ENCODE peak calls at places on chromosomes 5 and 9, in four cellular contexts. One of them, this sample, is unnamed.

GRCh38 chr5:83378624-83379259 is 92.8 kb upstream of the VCAN start:
- DNase-seq in psoas muscle: no peak
- DNase-seq in amniotic epithelial cell: peak
- DNase-seq in ELR: no peak
- DNase-seq in this sample: no peak

GRCh38 chr5:42005561-42006153 is 80.6 kb downstream of the FBXO4 start:
- DNase-seq in ELR: peak
- DNase-seq in amniotic epithelial cell: peak
- DNase-seq in psoas muscle: no peak
- DNase-seq in this sample: no peak

GRCh38 chr9:130872912-130873503 is 23.6 kb downstream of the QRFP start:
- DNase-seq in amniotic epithelial cell: no peak
- DNase-seq in ELR: no peak
- DNase-seq in psoas muscle: peak
- DNase-seq in this sample: no peak

GRCh38 chr9:69054989-69055388 is 19.4 kb downstream of the FXN start:
- DNase-seq in ELR: no peak
- DNase-seq in amniotic epithelial cell: no peak
- DNase-seq in psoas muscle: no peak
- DNase-seq in this sample: no peak

GRCh38 chr9:137535120-137535428 is 15.1 kb downstream of the PNPLA7 start:
- DNase-seq in psoas muscle: no peak
- DNase-seq in ELR: no peak
- DNase-seq in amniotic epithelial cell: no peak
- DNase-seq in this sample: no peak

GRCh38 chr9:107807183-107807582 is 317.6 kb upstream of the KLF4 start:
- DNase-seq in amniotic epithelial cell: peak
- DNase-seq in psoas muscle: no peak
- DNase-seq in ELR: peak
- DNase-seq in this sample: no peak

GRCh38 chr5:40165106-40165788 is 514.5 kb upstream of the PTGER4 start:
- DNase-seq in psoas muscle: no peak
- DNase-seq in ELR: no peak
- DNase-seq in amniotic epithelial cell: no peak
- DNase-seq in this sample: no peak

GRCh38 chr5:59831341-59831989 is 62.1 kb downstream of the PDE4D start:
- DNase-seq in psoas muscle: no peak
- DNase-seq in amniotic epithelial cell: peak
- DNase-seq in ELR: no peak
- DNase-seq in this sample: no peak

GRCh38 chr9:88370346-88370745 is 17.9 kb upstream of the SPIN1 start:
- DNase-seq in ELR: peak
- DNase-seq in psoas muscle: no peak
- DNase-seq in amniotic epithelial cell: peak
- DNase-seq in this sample: no peak

GRCh38 chr5:143126121-143127019 is 277.1 kb downstream of the NR3C1 start:
- DNase-seq in ELR: peak
- DNase-seq in amniotic epithelial cell: peak
- DNase-seq in psoas muscle: no peak
- DNase-seq in this sample: no peak

GRCh38 chr5:94674841-94675382 is 56.4 kb downstream of the SLF1 start:
- DNase-seq in amniotic epithelial cell: peak
- DNase-seq in ELR: peak
- DNase-seq in psoas muscle: no peak
- DNase-seq in this sample: no peak

GRCh38 chr5:39283231-39283818 is 64.0 kb upstream of the FYB1 start:
- DNase-seq in ELR: peak
- DNase-seq in psoas muscle: no peak
- DNase-seq in amniotic epithelial cell: peak
- DNase-seq in this sample: peak

GRCh38 chr9:79858509-79858908 is 286.7 kb downstream of the TLE4 start:
- DNase-seq in amniotic epithelial cell: peak
- DNase-seq in ELR: peak
- DNase-seq in psoas muscle: no peak
- DNase-seq in this sample: no peak

GRCh38 chr5:17129093-17129492 is 88.3 kb upstream of the BASP1 start:
- DNase-seq in ELR: no peak
- DNase-seq in psoas muscle: no peak
- DNase-seq in amniotic epithelial cell: no peak
- DNase-seq in this sample: no peak

GRCh38 chr9:107883496-107884120 is 394.0 kb upstream of the KLF4 start:
- DNase-seq in ELR: peak
- DNase-seq in psoas muscle: no peak
- DNase-seq in amniotic epithelial cell: no peak
- DNase-seq in this sample: no peak

GRCh38 chr5:154190652-154191304 is at the start of gene GALNT10:
- DNase-seq in ELR: peak
- DNase-seq in amniotic epithelial cell: peak
- DNase-seq in psoas muscle: peak
- DNase-seq in this sample: peak

GRCh38 chr5:5705010-5705409 is 282.5 kb downstream of the ICE1 start:
- DNase-seq in amniotic epithelial cell: no peak
- DNase-seq in psoas muscle: no peak
- DNase-seq in ELR: no peak
- DNase-seq in this sample: no peak

GRCh38 chr9:85377751-85378289 is 363.9 kb downstream of the AGTPBP1 start:
- DNase-seq in psoas muscle: no peak
- DNase-seq in amniotic epithelial cell: no peak
- DNase-seq in ELR: peak
- DNase-seq in this sample: no peak

GRCh38 chr5:175809531-175810121 is 61.8 kb upstream of the CPLX2 start:
- DNase-seq in psoas muscle: no peak
- DNase-seq in amniotic epithelial cell: peak
- DNase-seq in ELR: peak
- DNase-seq in this sample: no peak

GRCh38 chr5:110865400-110866094 is 126.7 kb downstream of the SLC25A46 start:
- DNase-seq in amniotic epithelial cell: peak
- DNase-seq in psoas muscle: no peak
- DNase-seq in ELR: peak
- DNase-seq in this sample: no peak